ENCODE peak calls at places on chromosomes 12 and 14, in eight cellular contexts. T is epithelial cell of proximal tubule, X is brain microvascular endothelial cell, G is left ventricle myocardium inferior, U is astrocyte of the spinal cord, B is upper lobe of right lung, L is astrocyte, A is colonic mucosa. P is an unnamed sample.

GRCh38 chr14:56562883-56563282 is 16.7 kb upstream of the TMEM260 start:
- DNase-seq in U (no peak), T (no peak), X (peak), L (no peak), G (no peak), A (no peak), B (no peak), P (no peak)

GRCh38 chr12:75735853-75736252 is 224.4 kb upstream of the KRR1 start:
- DNase-seq in G (no peak), T (no peak), A (no peak), X (no peak), B (no peak), U (no peak), L (no peak), P (no peak)

GRCh38 chr14:34211732-34212131 is 250.3 kb downstream of the SPTSSA start:
- DNase-seq in T (peak), L (peak), G (no peak), U (no peak), B (no peak), A (no peak), X (no peak), P (no peak)

GRCh38 chr12:131536337-131536736 is 174.6 kb upstream of the SFSWAP start:
- DNase-seq in X (no peak), T (no peak), L (no peak), B (no peak), U (no peak), G (no peak), A (no peak), P (no peak)

GRCh38 chr14:95196826-95197497 is 39.6 kb upstream of the DICER1 start:
- DNase-seq in B (no peak), L (no peak), A (no peak), U (no peak), T (no peak), G (no peak), X (no peak), P (no peak)

GRCh38 chr14:92728781-92729364 is 19.6 kb downstream of the LGMN start:
- DNase-seq in B (no peak), U (peak), L (peak), G (no peak), A (no peak), T (peak), X (peak), P (no peak)

GRCh38 chr12:67019070-67019469 is 250.1 kb upstream of the CAND1 start:
- DNase-seq in G (no peak), X (no peak), L (peak), B (no peak), A (no peak), U (peak), T (no peak), P (no peak)

GRCh38 chr12:109182041-109182839 is 65.9 kb downstream of the ACACB start:
- DNase-seq in X (no peak), B (no peak), U (peak), G (no peak), A (no peak), T (no peak), L (peak), P (no peak)

GRCh38 chr12:28586481-28586880 is 396.2 kb downstream of the CCDC91 start:
- DNase-seq in T (no peak), B (no peak), L (no peak), X (no peak), U (no peak), G (no peak), A (no peak), P (no peak)

GRCh38 chr14:43729149-43729548 is 777.9 kb downstream of the FSCB start:
- DNase-seq in G (no peak), A (no peak), B (no peak), L (no peak), X (no peak), U (no peak), T (no peak), P (no peak)

GRCh38 chr14:88095791-88096190 is 90.9 kb downstream of the GPR65 start:
- DNase-seq in L (no peak), X (no peak), B (no peak), A (no peak), G (no peak), T (no peak), U (no peak), P (no peak)

GRCh38 chr12:27602516-27602915 is 78.5 kb downstream of the PPFIBP1 start:
- DNase-seq in B (no peak), G (no peak), L (no peak), A (no peak), T (no peak), X (no peak), U (no peak), P (no peak)

GRCh38 chr12:31804185-31804504 is 75.3 kb upstream of the AMN1 start:
- DNase-seq in U (no peak), A (no peak), L (no peak), T (no peak), G (no peak), X (no peak), B (no peak), P (no peak)

GRCh38 chr12:105773501-105773900 is 365.3 kb downstream of the NUAK1 start:
- DNase-seq in G (no peak), A (no peak), B (no peak), X (no peak), U (no peak), T (no peak), L (no peak), P (no peak)

GRCh38 chr12:88393017-88393767 is 187.1 kb downstream of the KITLG start:
- DNase-seq in U (peak), T (no peak), B (no peak), L (peak), G (no peak), X (no peak), A (no peak), P (no peak)

GRCh38 chr12:15698377-15698867 is 90.8 kb downstream of the EPS8 start:
- DNase-seq in G (no peak), L (no peak), A (peak), X (no peak), T (no peak), B (no peak), U (no peak), P (no peak)

GRCh38 chr14:24367506-24368214 is at the start of gene NFATC4:
- DNase-seq in U (peak), L (peak), G (peak), X (peak), B (no peak), T (no peak), A (peak), P (peak)

GRCh38 chr14:51953996-51954395 is 35.4 kb upstream of the RTRAF start:
- DNase-seq in G (no peak), U (no peak), X (no peak), A (no peak), L (no peak), B (no peak), T (no peak), P (no peak)

GRCh38 chr14:64109821-64110554 is 184.2 kb downstream of the ESR2 start:
- DNase-seq in L (no peak), A (no peak), T (peak), B (no peak), U (no peak), X (no peak), G (no peak), P (no peak)

GRCh38 chr12:132199101-132199500 is 54.8 kb downstream of the NOC4L start:
- DNase-seq in T (no peak), B (no peak), U (no peak), A (no peak), X (no peak), L (no peak), G (no peak), P (no peak)

GRCh38 chr14:104510794-104511611 is 68.6 kb upstream of the C14orf180 start:
- DNase-seq in X (no peak), G (peak), B (peak), L (no peak), U (no peak), T (no peak), A (no peak), P (no peak)

DNA sequence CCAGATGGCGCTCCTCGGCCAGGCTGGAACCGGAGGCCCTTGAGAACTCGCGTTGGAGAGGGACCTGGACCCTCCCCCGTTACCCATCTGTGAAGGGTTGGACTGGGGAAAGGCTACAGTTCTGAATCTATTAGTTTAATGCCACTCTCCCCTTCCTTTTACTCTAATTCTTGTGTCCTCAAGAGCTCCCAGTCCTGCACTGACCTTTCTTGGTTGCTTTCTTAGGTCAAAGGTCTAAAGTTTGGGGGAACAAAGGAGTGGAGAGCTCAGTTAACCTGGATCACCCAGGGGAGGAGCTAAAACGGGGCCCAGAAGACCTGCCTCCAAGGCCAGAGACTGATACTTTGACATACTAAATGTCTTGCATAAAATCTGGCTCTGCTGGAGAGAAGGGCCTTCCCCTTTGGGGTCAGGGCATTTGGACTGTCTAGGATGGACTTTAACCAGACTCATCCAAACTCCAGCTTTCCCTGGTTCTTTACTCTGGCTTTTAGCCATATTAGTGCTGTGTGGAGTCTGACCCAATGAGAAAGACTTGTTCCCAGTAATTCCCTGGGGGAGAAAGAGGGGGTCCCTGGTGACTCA is 923 bp upstream of the MLF2 start:
- DNase-seq in G (no peak), U (no peak), A (peak), T (no peak), X (no peak), B (no peak), L (no peak), P (no peak)
- H3K4me3 ChIP-seq in G (peak), U (no peak), A (peak), T (no peak), X (no peak), B (no peak), L (no peak), P (no peak)

DNA sequence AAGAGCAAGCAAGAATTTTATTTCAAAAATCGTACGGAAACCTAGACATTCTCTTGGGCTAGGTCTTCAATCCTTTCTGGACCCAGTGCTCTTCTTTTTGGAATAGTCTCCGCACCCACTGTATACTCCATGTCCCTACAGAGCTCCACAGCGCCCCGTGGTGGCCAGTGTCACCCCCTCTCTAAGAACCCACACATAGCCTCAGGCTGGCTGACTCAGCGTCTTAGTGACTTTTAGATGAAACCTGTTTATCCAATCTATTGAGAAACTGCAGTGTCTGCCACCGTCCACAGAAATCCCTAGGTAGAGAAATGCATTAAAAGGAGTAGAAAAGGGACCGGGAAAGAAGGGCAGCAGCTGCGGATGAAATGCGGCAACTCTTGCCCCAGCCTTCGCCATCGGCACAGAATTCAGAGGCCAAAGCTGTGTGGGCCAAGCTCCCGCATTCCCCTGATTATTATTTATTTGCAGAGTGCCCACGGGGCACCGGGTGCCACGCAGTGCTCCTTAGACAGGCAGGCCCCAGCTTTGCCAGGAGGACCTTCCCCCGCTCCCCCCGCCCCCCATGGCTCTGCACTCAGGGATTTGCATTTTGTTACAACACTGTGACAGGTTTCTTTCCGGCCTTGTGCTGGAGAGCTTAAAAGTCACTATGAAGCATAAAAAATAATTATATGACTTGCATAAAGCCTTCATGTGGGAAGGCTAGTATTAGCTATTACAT is 170.1 kb upstream of the FKBP4 start:
- DNase-seq in G (no peak), B (no peak), L (peak), T (no peak), X (no peak), A (no peak), U (peak), P (no peak)
- TF ChIP-seq CTCF in G (peak), B (no peak), L (peak), T (peak), X (peak), A (no peak), U (peak), P (peak)

GRCh38 chr12:49358548-49359141 is 8.6 kb upstream of the SPATS2 start:
- DNase-seq in L (no peak), G (no peak), A (peak), B (peak), U (peak), X (peak), T (no peak), P (no peak)
- H3K4me3 ChIP-seq in L (no peak), G (no peak), A (no peak), B (no peak), U (no peak), X (no peak), T (no peak), P (no peak)

GRCh38 chr12:46825526-46826414 is at the start of gene SLC38A4:
- DNase-seq in X (no peak), G (peak), U (peak), L (peak), B (no peak), A (peak), T (no peak), P (no peak)
- TF ChIP-seq CTCF in X (peak), G (peak), U (peak), L (no peak), B (no peak), A (no peak), T (no peak), P (peak)

GRCh38 chr12:57756406-57757341 is 1.8 kb downstream of the MARCHF9 start:
- DNase-seq in A (peak), L (no peak), U (no peak), T (no peak), G (peak), B (peak), X (no peak), P (no peak)
- H3K4me3 ChIP-seq in A (peak), L (no peak), U (no peak), T (peak), G (peak), B (peak), X (no peak), P (no peak)

GRCh38 chr14:87067597-87067996 is 925.4 kb downstream of the GALC start:
- DNase-seq in X (no peak), T (no peak), B (no peak), L (no peak), A (no peak), G (no peak), U (no peak), P (no peak)

GRCh38 chr14:87067061-87067460 is 925.9 kb downstream of the GALC start:
- DNase-seq in B (no peak), L (no peak), U (no peak), G (no peak), T (no peak), A (no peak), X (no peak), P (no peak)

GRCh38 chr14:87063181-87063580 is 929.8 kb downstream of the GALC start:
- DNase-seq in T (no peak), B (no peak), L (no peak), X (no peak), A (no peak), U (no peak), G (no peak), P (no peak)

GRCh38 chr14:87065366-87065765 is 927.6 kb downstream of the GALC start:
- DNase-seq in G (no peak), L (no peak), X (no peak), A (no peak), B (no peak), U (no peak), T (no peak), P (no peak)

GRCh38 chr14:87066221-87066817 is 926.7 kb downstream of the GALC start:
- DNase-seq in G (no peak), T (no peak), U (no peak), X (no peak), A (no peak), L (no peak), B (no peak), P (no peak)
- TF ChIP-seq CTCF in G (no peak), T (peak), U (peak), X (peak), A (no peak), L (no peak), B (no peak), P (peak)

DNA sequence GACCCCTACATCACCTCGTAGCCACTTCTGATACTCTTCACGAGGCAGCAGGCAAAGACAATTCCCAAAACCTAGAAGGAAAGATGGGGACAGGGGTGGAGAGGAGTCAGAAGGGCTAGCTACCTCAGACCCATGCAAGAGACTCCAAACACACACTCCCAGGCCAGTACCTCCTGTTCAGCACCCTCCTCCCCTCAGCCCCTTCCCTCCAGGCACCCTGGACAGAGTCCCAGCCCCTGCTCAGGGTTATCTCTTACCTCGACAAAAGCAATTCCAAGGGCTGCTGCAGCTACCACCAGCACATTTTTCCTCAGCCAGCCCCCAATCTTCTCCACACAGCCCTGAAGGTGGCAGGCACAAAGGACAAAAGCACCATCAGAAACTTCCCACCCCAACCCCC is 3.3 kb downstream of the CD63 start:
- DNase-seq in U (no peak), X (no peak), B (no peak), A (no peak), L (no peak), G (no peak), T (no peak), P (no peak)
- H3K4me3 ChIP-seq in U (no peak), X (no peak), B (no peak), A (no peak), L (no peak), G (no peak), T (no peak), P (no peak)

GRCh38 chr12:100668939-100669536 is 95.6 kb downstream of the GAS2L3 start:
- DNase-seq in X (peak), B (peak), L (peak), G (peak), T (no peak), U (peak), A (peak), P (peak)
- TF ChIP-seq CTCF in X (peak), B (peak), L (peak), G (peak), T (peak), U (peak), A (peak), P (peak)